ENCODE peak calls at places on chromosomes 12 and 14, in five cellular contexts. One of them, this sample, is unnamed.

GRCh38 chr12:105205322-105206048 is 30.5 kb downstream of the APPL2 start:
- DNase-seq in stimulated activated CD4-positive, alpha-beta T cell treated with anti-CD3 and anti-CD28 coated beads, Interleukin-4, amount 100 ng/mL, for 4 hours: no peak
- DNase-seq in neural crest cell: no peak
- DNase-seq in hepatocyte: no peak
- DNase-seq in T follicular helper cell: no peak
- DNase-seq in this sample: no peak

GRCh38 chr12:109671482-109671881 is 42.1 kb upstream of the FAM222A start:
- DNase-seq in stimulated activated CD4-positive, alpha-beta T cell treated with anti-CD3 and anti-CD28 coated beads, Interleukin-4, amount 100 ng/mL, for 4 hours: no peak
- DNase-seq in neural crest cell: no peak
- DNase-seq in hepatocyte: no peak
- DNase-seq in T follicular helper cell: no peak
- DNase-seq in this sample: no peak

GRCh38 chr14:64506751-64507150 is 2.2 kb downstream of the ZBTB1 start:
- DNase-seq in stimulated activated CD4-positive, alpha-beta T cell treated with anti-CD3 and anti-CD28 coated beads, Interleukin-4, amount 100 ng/mL, for 4 hours: no peak
- DNase-seq in neural crest cell: no peak
- DNase-seq in hepatocyte: no peak
- DNase-seq in T follicular helper cell: no peak
- DNase-seq in this sample: no peak

GRCh38 chr12:53561590-53561953 is 54.3 kb upstream of the NPFF start:
- DNase-seq in stimulated activated CD4-positive, alpha-beta T cell treated with anti-CD3 and anti-CD28 coated beads, Interleukin-4, amount 100 ng/mL, for 4 hours: no peak
- DNase-seq in neural crest cell: no peak
- DNase-seq in hepatocyte: peak
- DNase-seq in T follicular helper cell: no peak
- DNase-seq in this sample: no peak

GRCh38 chr14:95413289-95414215 is 93.8 kb upstream of the CLMN start:
- DNase-seq in stimulated activated CD4-positive, alpha-beta T cell treated with anti-CD3 and anti-CD28 coated beads, Interleukin-4, amount 100 ng/mL, for 4 hours: no peak
- DNase-seq in neural crest cell: no peak
- DNase-seq in hepatocyte: no peak
- DNase-seq in T follicular helper cell: no peak
- DNase-seq in this sample: no peak

GRCh38 chr12:130087222-130087621 is 75.0 kb upstream of the FZD10 start:
- DNase-seq in stimulated activated CD4-positive, alpha-beta T cell treated with anti-CD3 and anti-CD28 coated beads, Interleukin-4, amount 100 ng/mL, for 4 hours: no peak
- DNase-seq in neural crest cell: no peak
- DNase-seq in hepatocyte: no peak
- DNase-seq in T follicular helper cell: no peak
- DNase-seq in this sample: no peak

GRCh38 chr12:74816398-74817175 is 279.0 kb downstream of the ATXN7L3B start:
- DNase-seq in stimulated activated CD4-positive, alpha-beta T cell treated with anti-CD3 and anti-CD28 coated beads, Interleukin-4, amount 100 ng/mL, for 4 hours: no peak
- DNase-seq in neural crest cell: no peak
- DNase-seq in hepatocyte: no peak
- DNase-seq in T follicular helper cell: no peak
- DNase-seq in this sample: no peak

GRCh38 chr14:89750909-89751502 is 203.5 kb downstream of the EFCAB11 start:
- DNase-seq in stimulated activated CD4-positive, alpha-beta T cell treated with anti-CD3 and anti-CD28 coated beads, Interleukin-4, amount 100 ng/mL, for 4 hours: no peak
- DNase-seq in neural crest cell: no peak
- DNase-seq in hepatocyte: no peak
- DNase-seq in T follicular helper cell: no peak
- DNase-seq in this sample: no peak

GRCh38 chr12:20492251-20492728 is 124.0 kb downstream of the PDE3A start:
- DNase-seq in stimulated activated CD4-positive, alpha-beta T cell treated with anti-CD3 and anti-CD28 coated beads, Interleukin-4, amount 100 ng/mL, for 4 hours: no peak
- DNase-seq in neural crest cell: no peak
- DNase-seq in hepatocyte: no peak
- DNase-seq in T follicular helper cell: no peak
- DNase-seq in this sample: no peak

GRCh38 chr14:70358631-70359030 is 852 bp downstream of the COX16 start:
- DNase-seq in stimulated activated CD4-positive, alpha-beta T cell treated with anti-CD3 and anti-CD28 coated beads, Interleukin-4, amount 100 ng/mL, for 4 hours: no peak
- DNase-seq in neural crest cell: no peak
- DNase-seq in hepatocyte: no peak
- DNase-seq in T follicular helper cell: no peak
- DNase-seq in this sample: no peak

GRCh38 chr12:95509300-95509699 is 35.3 kb downstream of the METAP2 start:
- DNase-seq in stimulated activated CD4-positive, alpha-beta T cell treated with anti-CD3 and anti-CD28 coated beads, Interleukin-4, amount 100 ng/mL, for 4 hours: no peak
- DNase-seq in neural crest cell: no peak
- DNase-seq in hepatocyte: no peak
- DNase-seq in T follicular helper cell: no peak
- DNase-seq in this sample: no peak

GRCh38 chr12:50419112-50419909 is 18.6 kb downstream of the LARP4 start:
- DNase-seq in stimulated activated CD4-positive, alpha-beta T cell treated with anti-CD3 and anti-CD28 coated beads, Interleukin-4, amount 100 ng/mL, for 4 hours: no peak
- DNase-seq in neural crest cell: no peak
- DNase-seq in hepatocyte: no peak
- DNase-seq in T follicular helper cell: no peak
- DNase-seq in this sample: no peak

GRCh38 chr12:57898308-57898970 is 42.9 kb upstream of the ATP23 start:
- DNase-seq in stimulated activated CD4-positive, alpha-beta T cell treated with anti-CD3 and anti-CD28 coated beads, Interleukin-4, amount 100 ng/mL, for 4 hours: no peak
- DNase-seq in neural crest cell: no peak
- DNase-seq in hepatocyte: no peak
- DNase-seq in T follicular helper cell: no peak
- DNase-seq in this sample: no peak

GRCh38 chr12:59085680-59086079 is 165.4 kb upstream of the LRIG3 start:
- DNase-seq in stimulated activated CD4-positive, alpha-beta T cell treated with anti-CD3 and anti-CD28 coated beads, Interleukin-4, amount 100 ng/mL, for 4 hours: no peak
- DNase-seq in neural crest cell: no peak
- DNase-seq in hepatocyte: no peak
- DNase-seq in T follicular helper cell: no peak
- DNase-seq in this sample: no peak

GRCh38 chr12:92457458-92458195 is 245.2 kb upstream of the PLEKHG7 start:
- DNase-seq in stimulated activated CD4-positive, alpha-beta T cell treated with anti-CD3 and anti-CD28 coated beads, Interleukin-4, amount 100 ng/mL, for 4 hours: no peak
- DNase-seq in neural crest cell: no peak
- DNase-seq in hepatocyte: no peak
- DNase-seq in T follicular helper cell: no peak
- DNase-seq in this sample: no peak

GRCh38 chr12:64681200-64682052 is 71.1 kb downstream of the RASSF3 start:
- DNase-seq in stimulated activated CD4-positive, alpha-beta T cell treated with anti-CD3 and anti-CD28 coated beads, Interleukin-4, amount 100 ng/mL, for 4 hours: no peak
- DNase-seq in neural crest cell: no peak
- DNase-seq in hepatocyte: no peak
- DNase-seq in T follicular helper cell: no peak
- DNase-seq in this sample: no peak

GRCh38 chr12:58504539-58504938 is 415.8 kb downstream of the LRIG3 start:
- DNase-seq in stimulated activated CD4-positive, alpha-beta T cell treated with anti-CD3 and anti-CD28 coated beads, Interleukin-4, amount 100 ng/mL, for 4 hours: no peak
- DNase-seq in neural crest cell: no peak
- DNase-seq in hepatocyte: no peak
- DNase-seq in T follicular helper cell: no peak
- DNase-seq in this sample: no peak

GRCh38 chr14:23055621-23056256 is 1.6 kb downstream of the CDH24 start:
- DNase-seq in stimulated activated CD4-positive, alpha-beta T cell treated with anti-CD3 and anti-CD28 coated beads, Interleukin-4, amount 100 ng/mL, for 4 hours: no peak
- DNase-seq in neural crest cell: no peak
- DNase-seq in hepatocyte: peak
- DNase-seq in T follicular helper cell: no peak
- DNase-seq in this sample: no peak

GRCh38 chr14:76763362-76764041 is 2.2 kb downstream of the VASH1 start:
- DNase-seq in stimulated activated CD4-positive, alpha-beta T cell treated with anti-CD3 and anti-CD28 coated beads, Interleukin-4, amount 100 ng/mL, for 4 hours: no peak
- DNase-seq in neural crest cell: no peak
- DNase-seq in hepatocyte: no peak
- DNase-seq in T follicular helper cell: no peak
- DNase-seq in this sample: no peak

GRCh38 chr12:120909633-120910318 is 5.6 kb upstream of the SPPL3 start:
- DNase-seq in stimulated activated CD4-positive, alpha-beta T cell treated with anti-CD3 and anti-CD28 coated beads, Interleukin-4, amount 100 ng/mL, for 4 hours: no peak
- DNase-seq in neural crest cell: no peak
- DNase-seq in hepatocyte: no peak
- DNase-seq in T follicular helper cell: no peak
- DNase-seq in this sample: no peak

GRCh38 chr12:67193705-67194104 is 75.5 kb upstream of the CAND1 start:
- DNase-seq in stimulated activated CD4-positive, alpha-beta T cell treated with anti-CD3 and anti-CD28 coated beads, Interleukin-4, amount 100 ng/mL, for 4 hours: no peak
- DNase-seq in neural crest cell: peak
- DNase-seq in hepatocyte: peak
- DNase-seq in T follicular helper cell: no peak
- DNase-seq in this sample: no peak

GRCh38 chr12:109734219-109735000 is 20.8 kb downstream of the FAM222A start:
- DNase-seq in stimulated activated CD4-positive, alpha-beta T cell treated with anti-CD3 and anti-CD28 coated beads, Interleukin-4, amount 100 ng/mL, for 4 hours: no peak
- DNase-seq in neural crest cell: no peak
- DNase-seq in hepatocyte: no peak
- DNase-seq in T follicular helper cell: no peak
- DNase-seq in this sample: no peak

GRCh38 chr12:132158677-132159554 is 14.7 kb downstream of the NOC4L start:
- DNase-seq in stimulated activated CD4-positive, alpha-beta T cell treated with anti-CD3 and anti-CD28 coated beads, Interleukin-4, amount 100 ng/mL, for 4 hours: no peak
- DNase-seq in neural crest cell: no peak
- DNase-seq in hepatocyte: no peak
- DNase-seq in T follicular helper cell: no peak
- DNase-seq in this sample: no peak

GRCh38 chr12:38392584-38393144 is 76.1 kb downstream of the ALG10B start:
- DNase-seq in stimulated activated CD4-positive, alpha-beta T cell treated with anti-CD3 and anti-CD28 coated beads, Interleukin-4, amount 100 ng/mL, for 4 hours: no peak
- DNase-seq in neural crest cell: no peak
- DNase-seq in hepatocyte: peak
- DNase-seq in T follicular helper cell: no peak
- DNase-seq in this sample: no peak

GRCh38 chr12:78802593-78802992 is 62.0 kb upstream of the SYT1 start:
- DNase-seq in stimulated activated CD4-positive, alpha-beta T cell treated with anti-CD3 and anti-CD28 coated beads, Interleukin-4, amount 100 ng/mL, for 4 hours: no peak
- DNase-seq in neural crest cell: no peak
- DNase-seq in hepatocyte: peak
- DNase-seq in T follicular helper cell: no peak
- DNase-seq in this sample: no peak

GRCh38 chr12:26101833-26102232 is 23.0 kb downstream of the BHLHE41 start:
- DNase-seq in stimulated activated CD4-positive, alpha-beta T cell treated with anti-CD3 and anti-CD28 coated beads, Interleukin-4, amount 100 ng/mL, for 4 hours: no peak
- DNase-seq in neural crest cell: no peak
- DNase-seq in hepatocyte: no peak
- DNase-seq in T follicular helper cell: no peak
- DNase-seq in this sample: no peak

GRCh38 chr12:132366341-132366861 is 37.0 kb upstream of the GALNT9 start:
- DNase-seq in stimulated activated CD4-positive, alpha-beta T cell treated with anti-CD3 and anti-CD28 coated beads, Interleukin-4, amount 100 ng/mL, for 4 hours: no peak
- DNase-seq in neural crest cell: peak
- DNase-seq in hepatocyte: no peak
- DNase-seq in T follicular helper cell: no peak
- DNase-seq in this sample: no peak